ENCODE peak calls at places on chromosomes 6 and 20, in seven cellular contexts. K, E, N, D, O, U and I are unnamed samples.

GRCh38 chr6:39508513-39508912 is 186.0 kb upstream of the KCNK16 start:
- DNase-seq in K (no peak), N (no peak), U (no peak), E (no peak), O (no peak), D (no peak), I (no peak)

GRCh38 chr20:43477193-43477592 is 19.5 kb downstream of the SRSF6 start:
- DNase-seq in U (no peak), E (no peak), K (no peak), N (no peak), D (no peak), O (no peak), I (no peak)

GRCh38 chr6:70377372-70377771 is 35.9 kb upstream of the FAM135A start:
- DNase-seq in E (no peak), N (no peak), K (no peak), D (no peak), U (no peak), O (no peak), I (no peak)

GRCh38 chr6:52337633-52338290 is 24.2 kb upstream of the PAQR8 start:
- DNase-seq in O (no peak), K (no peak), E (no peak), D (no peak), N (no peak), U (no peak), I (no peak)

GRCh38 chr20:54293526-54293925 is 85.6 kb downstream of the PFDN4 start:
- DNase-seq in E (peak; percentile 42), K (no peak), U (no peak), O (no peak), D (no peak), N (no peak), I (no peak)

GRCh38 chr6:39377530-39377929 is 55.0 kb upstream of the KCNK16 start:
- DNase-seq in N (peak; percentile 61), O (peak; percentile 86), K (peak; percentile 80), E (no peak), D (no peak), U (no peak), I (no peak)

GRCh38 chr6:73558624-73559398 is 38.0 kb upstream of the EEF1A1 start:
- DNase-seq in K (no peak), N (no peak), D (no peak), O (no peak), E (no peak), U (no peak), I (no peak)

GRCh38 chr6:166076625-166077024 is 91.0 kb downstream of the TBXT start:
- DNase-seq in E (no peak), O (no peak), K (no peak), N (no peak), D (no peak), U (no peak), I (no peak)

GRCh38 chr6:45637611-45638257 is 260.0 kb upstream of the SUPT3H start:
- DNase-seq in D (no peak), N (no peak), U (no peak), K (no peak), O (no peak), E (no peak), I (no peak)

GRCh38 chr6:74001091-74001490 is 305.1 kb downstream of the CD109 start:
- DNase-seq in N (no peak), E (no peak), D (no peak), K (no peak), O (no peak), U (no peak), I (no peak)

GRCh38 chr6:28218312-28219248 is 6.5 kb upstream of the ZSCAN9 start:
- DNase-seq in N (peak; percentile 81), D (no peak), O (peak; percentile 72), K (peak; percentile 68), U (peak; percentile 72), E (peak; percentile 88), I (peak; percentile 86)

GRCh38 chr20:40459299-40459698 is 229.7 kb downstream of the MAFB start:
- DNase-seq in D (no peak), U (no peak), N (no peak), O (no peak), E (no peak), K (no peak), I (no peak)

GRCh38 chr6:133645000-133645619 is 243.8 kb upstream of the TCF21 start:
- DNase-seq in E (no peak), U (no peak), N (no peak), O (no peak), D (no peak), K (peak; percentile 22), I (no peak)

GRCh38 chr6:124798942-124799496 is 163.2 kb upstream of the RNF217 start:
- DNase-seq in O (no peak), K (peak; percentile 8), N (no peak), E (no peak), D (no peak), U (no peak), I (no peak)

GRCh38 chr6:2921520-2922115 is 18.5 kb upstream of the SERPINB9 start:
- DNase-seq in E (no peak), K (no peak), N (peak; percentile 16), U (peak; percentile 17), O (no peak), D (no peak), I (no peak)

GRCh38 chr20:48153523-48153922 is 368.2 kb upstream of the SULF2 start:
- DNase-seq in O (no peak), D (no peak), E (no peak), U (no peak), N (no peak), K (no peak), I (no peak)

GRCh38 chr20:62603021-62603906 is 39.0 kb upstream of the SLCO4A1 start:
- DNase-seq in O (no peak), U (peak; percentile 88), K (no peak), N (peak; percentile 75), D (no peak), E (peak; percentile 89), I (peak; percentile 88)

GRCh38 chr6:21729431-21729830 is 135.9 kb downstream of the SOX4 start:
- DNase-seq in E (no peak), N (no peak), O (no peak), D (no peak), K (no peak), U (no peak), I (no peak)

GRCh38 chr6:87628881-87629280 is 38.9 kb downstream of the ORC3 start:
- DNase-seq in O (peak; percentile 5), D (no peak), E (no peak), U (no peak), K (peak; percentile 14), N (no peak), I (no peak)

GRCh38 chr20:11242320-11242719 is 568.5 kb upstream of the JAG1 start:
- DNase-seq in O (no peak), E (no peak), K (no peak), N (no peak), U (no peak), D (no peak), I (no peak)

GRCh38 chr20:57070296-57070695 is 196.1 kb downstream of the BMP7 start:
- DNase-seq in O (no peak), U (no peak), N (no peak), E (no peak), D (no peak), K (no peak), I (no peak)

DNA sequence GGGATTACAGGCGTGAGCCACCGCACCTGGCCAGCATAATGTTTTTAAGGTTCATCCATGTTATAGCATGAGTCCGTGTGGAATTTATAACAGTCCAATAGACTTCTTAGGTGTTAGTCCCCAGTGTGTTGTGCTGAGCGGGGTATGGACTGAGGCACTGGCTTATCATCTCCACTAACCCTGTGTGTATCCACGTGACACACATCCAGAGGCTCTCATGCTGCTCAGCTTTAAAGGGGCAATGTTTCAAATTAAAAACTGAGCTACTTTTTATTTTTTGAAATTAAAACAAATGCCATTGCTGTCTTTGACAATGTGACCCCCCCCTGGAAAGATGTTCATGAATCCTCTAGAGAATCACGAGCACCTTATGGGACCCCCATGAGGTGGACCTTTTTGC is 54.3 kb upstream of the TRERF1 start:
- DNase-seq in U (no peak), D (no peak), E (no peak), O (no peak), N (no peak), K (no peak), I (no peak)
- H3K4me3 ChIP-seq in U (no peak overlapping the region), D (no peak overlapping the region), E (no peak overlapping the region), O (no peak overlapping the region), N (no peak overlapping the region), K (no peak overlapping the region), I (no peak overlapping the region)

GRCh38 chr6:100461920-100462295 is 2.8 kb downstream of the SIM1 start:
- DNase-seq in K (peak; percentile 28), U (no peak), D (no peak), E (no peak), O (no peak), N (no peak), I (no peak)
- H3K4me3 ChIP-seq in K (no peak overlapping the region), U (no peak overlapping the region), D (no peak overlapping the region), E (no peak overlapping the region), O (no peak overlapping the region), N (peak overlapping the region; percentile 49), I (no peak overlapping the region)

DNA sequence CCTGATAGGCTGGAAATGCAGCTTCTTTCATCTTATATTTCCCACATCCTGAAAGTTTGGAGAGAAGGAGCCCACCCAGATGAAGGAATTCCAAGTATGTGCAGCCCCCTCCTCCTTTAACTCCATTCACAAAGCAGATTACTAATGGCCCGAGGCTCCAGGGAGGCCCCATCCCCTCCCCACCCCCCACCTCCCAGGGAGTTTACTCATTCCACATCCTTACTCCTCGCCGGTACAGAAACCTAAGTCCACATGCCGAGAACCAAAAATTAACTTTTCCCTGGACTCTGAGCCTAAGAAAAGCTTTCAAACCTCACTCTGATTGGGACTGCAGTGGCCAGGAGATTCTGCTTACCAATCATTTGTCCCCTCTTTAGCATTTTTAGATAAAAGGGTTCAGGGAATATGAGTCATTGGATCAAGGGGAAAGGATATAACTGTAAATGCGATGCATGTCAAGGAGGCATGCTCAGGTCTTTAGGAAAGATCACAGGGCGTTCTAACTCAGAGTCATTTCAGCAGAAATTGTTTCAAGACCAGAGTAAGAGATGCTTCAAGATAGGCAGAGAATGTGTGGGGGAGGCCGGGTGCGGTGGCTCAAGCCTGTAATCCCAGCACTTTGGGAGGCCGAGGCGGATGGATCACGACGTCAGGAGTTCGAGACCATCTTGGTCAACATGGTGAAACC is 31.9 kb upstream of the PIM1 start:
- DNase-seq in U (no peak), O (no peak), E (no peak), K (peak; percentile 81), D (no peak), N (peak; percentile 95), I (no peak)
- H3K4me3 ChIP-seq in U (no peak overlapping the region), O (peak overlapping the region; percentile 0), E (no peak overlapping the region), K (peak overlapping the region; percentile 43), D (peak overlapping the region; percentile 37), N (peak overlapping the region; percentile 4), I (no peak overlapping the region)

GRCh38 chr20:5784735-5785134 is 34.5 kb downstream of the SHLD1 start:
- DNase-seq in K (no peak), D (no peak), U (no peak), E (no peak), N (no peak), O (no peak), I (peak; percentile 73)

GRCh38 chr20:5779071-5779470 is 28.9 kb downstream of the SHLD1 start:
- DNase-seq in O (no peak), K (no peak), E (no peak), N (no peak), D (no peak), U (no peak), I (no peak)

GRCh38 chr20:5776074-5776473 is 25.9 kb downstream of the SHLD1 start:
- DNase-seq in O (no peak), D (no peak), N (no peak), E (no peak), K (no peak), U (no peak), I (no peak)

GRCh38 chr20:5781798-5782750 is 31.9 kb downstream of the SHLD1 start:
- DNase-seq in O (peak; percentile 57), K (no peak), U (peak; percentile 73), D (no peak), N (no peak), E (no peak), I (no peak)

GRCh38 chr20:5780233-5781217 is 30.3 kb downstream of the SHLD1 start:
- DNase-seq in O (no peak), E (no peak), K (no peak), D (no peak), N (no peak), U (no peak), I (no peak)
- H3K4me3 ChIP-seq in O (no peak overlapping the region), E (no peak overlapping the region), K (no peak overlapping the region), D (no peak overlapping the region), N (no peak overlapping the region), U (no peak overlapping the region), I (no peak overlapping the region)